ENCODE peak calls at places on chromosomes 4 and X, in four cellular contexts. M is brain microvascular endothelial cell, S is cardiac fibroblast, Y is GM23338. J is an unnamed sample.

GRCh38 chrX:153572601-153573000 is 26.3 kb downstream of the CCNQ start:
- DNase-seq in S (no peak), Y (no peak), M (no peak), J (no peak)

GRCh38 chr4:109996531-109996930 is 83.8 kb downstream of the EGF start:
- DNase-seq in Y (no peak), S (no peak), M (no peak), J (no peak)

GRCh38 chr4:182643801-182644311 is 273.3 kb downstream of the DCTD start:
- DNase-seq in M (peak), Y (no peak), S (peak), J (no peak)

GRCh38 chr4:54065282-54066087 is 1.1 kb upstream of the CHIC2 start:
- DNase-seq in M (no peak), S (peak), Y (no peak), J (no peak)

GRCh38 chr4:144754562-144755410 is 108.8 kb downstream of the HHIP start:
- DNase-seq in S (peak), M (peak), Y (peak), J (no peak)

GRCh38 chrX:119756926-119757635 is 1.3 kb upstream of the SOWAHD start:
- DNase-seq in S (no peak), Y (no peak), M (no peak), J (no peak)

GRCh38 chr4:40749717-40750460 is at the start of gene NSUN7:
- DNase-seq in Y (peak), M (no peak), S (no peak), J (no peak)

GRCh38 chr4:6188687-6189305 is 11.6 kb downstream of the JAKMIP1 start:
- DNase-seq in M (no peak), Y (no peak), S (no peak), J (no peak)

GRCh38 chr4:19961092-19961491 is 290.6 kb upstream of the SLIT2 start:
- DNase-seq in Y (no peak), M (no peak), S (peak), J (no peak)

GRCh38 chr4:25927361-25928040 is 13.5 kb downstream of the SMIM20 start:
- DNase-seq in S (no peak), Y (no peak), M (no peak), J (no peak)

GRCh38 chr4:1375051-1375721 is 28.2 kb downstream of the UVSSA start:
- DNase-seq in S (no peak), M (no peak), Y (no peak), J (no peak)

GRCh38 chr4:86441175-86441960 is 81.5 kb upstream of the MAPK10 start:
- DNase-seq in S (peak), Y (peak), M (no peak), J (no peak)

GRCh38 chr4:80240976-80241375 is 25.5 kb upstream of the FGF5 start:
- DNase-seq in S (peak), M (no peak), Y (no peak), J (no peak)

GRCh38 chr4:15913631-15913970 is 24.9 kb downstream of the FGFBP1 start:
- DNase-seq in Y (no peak), S (peak), M (peak), J (peak)

GRCh38 chr4:109462802-109463201 is 29.2 kb downstream of the SEC24B start:
- DNase-seq in Y (no peak), S (peak), M (no peak), J (no peak)

GRCh38 chrX:102599084-102599949 is at the start of gene ARMCX5:
- DNase-seq in Y (peak), S (peak), M (peak), J (peak)

GRCh38 chr4:90142091-90142490 is 14.9 kb downstream of the CCSER1 start:
- DNase-seq in M (no peak), S (no peak), Y (no peak), J (no peak)

GRCh38 chrX:19698691-19699090 is 183.4 kb upstream of the MAP3K15 start:
- DNase-seq in M (no peak), Y (no peak), S (no peak), J (no peak)

GRCh38 chrX:45445745-45446412 is 245.2 kb upstream of the DIPK2B start:
- DNase-seq in S (peak), M (peak), Y (no peak), J (peak)

GRCh38 chr4:108320066-108320465 is 151.3 kb upstream of the LEF1 start:
- DNase-seq in S (no peak), Y (no peak), M (no peak), J (no peak)

GRCh38 chr4:173253561-173253960 is 80.6 kb downstream of the HMGB2 start:
- DNase-seq in M (no peak), S (no peak), Y (no peak), J (no peak)

GRCh38 chr4:30763337-30763736 is 43.2 kb downstream of the PCDH7 start:
- DNase-seq in M (no peak), Y (no peak), S (no peak), J (no peak)

GRCh38 chr4:133320576-133321170 is 171.6 kb downstream of the PCDH10 start:
- DNase-seq in M (peak), S (peak), Y (peak), J (no peak)

GRCh38 chr4:30380404-30380998 is 339.7 kb upstream of the PCDH7 start:
- DNase-seq in M (peak), S (peak), Y (peak), J (peak)

GRCh38 chr4:165656399-165656798 is 216.6 kb upstream of the TLL1 start:
- DNase-seq in Y (no peak), S (no peak), M (no peak), J (no peak)

GRCh38 chr4:38930696-38931095 is 63.1 kb downstream of the FAM114A1 start:
- DNase-seq in S (no peak), M (no peak), Y (no peak), J (no peak)

GRCh38 chr4:184476660-184477059 is 2.3 kb upstream of the IRF2 start:
- DNase-seq in Y (no peak), M (no peak), S (no peak), J (no peak)

GRCh38 chr4:87026795-87027495 is 92.1 kb downstream of the AFF1 start:
- DNase-seq in S (no peak), Y (no peak), M (no peak), J (no peak)

GRCh38 chr4:151291485-151291884 is 14.5 kb downstream of the PRSS48 start:
- DNase-seq in Y (no peak), M (no peak), S (peak), J (no peak)

GRCh38 chr4:151604238-151604637 is 156.6 kb downstream of the GATB start:
- DNase-seq in M (no peak), S (peak), Y (peak), J (peak)

DNA sequence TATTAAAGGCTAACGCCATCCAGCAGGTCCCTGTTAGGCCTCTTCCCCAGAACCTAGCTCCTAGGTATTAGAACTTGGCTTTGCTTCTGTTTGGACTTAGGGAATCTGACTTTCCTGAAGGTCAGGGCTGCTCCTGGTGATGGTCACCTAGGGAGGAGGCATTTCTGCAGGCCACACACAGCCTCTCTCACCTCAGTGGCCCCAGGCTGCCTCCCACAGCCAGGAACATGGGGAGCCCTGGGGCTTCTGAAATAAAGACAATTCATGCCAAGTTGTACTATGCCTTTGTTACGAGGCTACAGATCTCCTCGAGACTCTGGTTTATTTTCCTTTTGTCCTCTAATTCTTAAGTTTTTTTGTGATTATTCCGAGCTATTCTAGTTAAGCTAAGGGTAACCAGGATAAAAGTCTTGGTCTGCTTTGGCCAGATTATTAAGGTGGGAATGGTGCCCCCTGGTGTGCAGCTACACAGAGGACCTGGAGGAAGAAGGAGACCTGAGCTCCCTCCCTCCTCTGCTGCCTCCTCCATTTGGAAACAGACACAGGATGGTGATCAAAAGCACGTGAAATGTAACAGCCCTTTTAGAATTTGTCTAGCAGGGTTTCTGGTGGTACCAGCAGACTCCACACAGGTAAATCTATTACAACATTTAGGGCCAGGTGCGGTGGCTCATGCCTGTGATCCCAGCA is 131.0 kb downstream of the DCLK2 start:
- DNase-seq in M (peak), S (peak), Y (peak), J (peak)
- TF ChIP-seq CTCF in M (peak), S (peak), Y (peak), J (peak)

GRCh38 chrX:49308604-49309269 is 5.3 kb downstream of the GAGE10 start:
- DNase-seq in M (no peak), S (peak), Y (no peak), J (no peak)
- H3K4me3 ChIP-seq in M (no peak), S (peak), Y (peak), J (peak)

GRCh38 chr4:149897784-149898183 is 82.1 kb upstream of the IQCM start:
- DNase-seq in M (no peak), S (peak), Y (peak), J (no peak)

GRCh38 chr4:149891381-149891780 is 75.7 kb upstream of the IQCM start:
- DNase-seq in S (no peak), Y (no peak), M (no peak), J (no peak)

GRCh38 chr4:149901128-149901527 is 85.5 kb upstream of the IQCM start:
- DNase-seq in Y (no peak), S (no peak), M (no peak), J (no peak)

GRCh38 chr4:149896428-149896827 is 80.8 kb upstream of the IQCM start:
- DNase-seq in Y (peak), M (peak), S (peak), J (peak)
- TF ChIP-seq CTCF in Y (peak), M (peak), S (peak), J (peak)

DNA sequence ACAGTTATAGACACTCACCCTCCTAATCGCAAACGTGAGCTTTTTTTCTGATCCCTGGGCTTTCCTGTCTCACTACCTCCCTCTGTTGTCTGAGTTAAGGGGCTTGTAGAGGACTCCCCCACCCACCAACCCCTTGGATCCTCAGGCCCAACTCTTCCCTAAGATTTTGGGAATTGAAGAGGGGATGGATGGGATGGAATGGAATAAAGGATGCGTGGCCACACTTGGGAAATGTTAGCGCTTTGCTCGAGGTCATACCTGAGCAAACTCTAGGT is 1.5 kb downstream of the CNKSR2 start:
- DNase-seq in M (no peak), S (no peak), Y (peak), J (no peak)
- H3K4me3 ChIP-seq in M (no peak), S (no peak), Y (peak), J (no peak)

J was measured in HFF-Myc.